ENCODE peak calls at places on chromosome 15, in seven cellular contexts. One of them, this sample, is unnamed.

GRCh38 chr15:32042269-32042996 is 12.1 kb downstream of the CHRNA7 start:
- DNase-seq in lower lobe of right lung: no peak
- DNase-seq in psoas muscle: no peak
- DNase-seq in CD4-positive, alpha-beta T cell: no peak
- DNase-seq in activated B cell treated with CpG ODN at 0.5 μM for 24 hours: no peak
- DNase-seq in heart left ventricle: no peak
- DNase-seq in H9: no peak
- DNase-seq in this sample: no peak

GRCh38 chr15:48358229-48358641 is 27.0 kb downstream of the DUT start:
- DNase-seq in psoas muscle: no peak
- DNase-seq in CD4-positive, alpha-beta T cell: no peak
- DNase-seq in lower lobe of right lung: no peak
- DNase-seq in activated B cell treated with CpG ODN at 0.5 μM for 24 hours: no peak
- DNase-seq in heart left ventricle: no peak
- DNase-seq in H9: no peak
- DNase-seq in this sample: no peak

GRCh38 chr15:74212494-74212893 is 9.9 kb upstream of the STRA6 start:
- DNase-seq in activated B cell treated with CpG ODN at 0.5 μM for 24 hours: no peak
- DNase-seq in heart left ventricle: no peak
- DNase-seq in lower lobe of right lung: no peak
- DNase-seq in psoas muscle: no peak
- DNase-seq in H9: no peak
- DNase-seq in CD4-positive, alpha-beta T cell: no peak
- DNase-seq in this sample: no peak

GRCh38 chr15:101307048-101307896 is 12.2 kb upstream of the SNRPA1 start:
- DNase-seq in psoas muscle: no peak
- DNase-seq in H9: peak; percentile 22
- DNase-seq in lower lobe of right lung: peak; percentile 36
- DNase-seq in heart left ventricle: no peak
- DNase-seq in CD4-positive, alpha-beta T cell: no peak
- DNase-seq in activated B cell treated with CpG ODN at 0.5 μM for 24 hours: peak; percentile 7
- DNase-seq in this sample: peak; percentile 47

GRCh38 chr15:54840999-54841398 is 355.7 kb downstream of the RSL24D1 start:
- DNase-seq in H9: peak; percentile 64
- DNase-seq in heart left ventricle: no peak
- DNase-seq in psoas muscle: no peak
- DNase-seq in CD4-positive, alpha-beta T cell: no peak
- DNase-seq in lower lobe of right lung: no peak
- DNase-seq in activated B cell treated with CpG ODN at 0.5 μM for 24 hours: no peak
- DNase-seq in this sample: no peak

GRCh38 chr15:39304201-39304841 is 276.6 kb upstream of the THBS1 start:
- DNase-seq in activated B cell treated with CpG ODN at 0.5 μM for 24 hours: no peak
- DNase-seq in CD4-positive, alpha-beta T cell: no peak
- DNase-seq in lower lobe of right lung: no peak
- DNase-seq in psoas muscle: no peak
- DNase-seq in heart left ventricle: no peak
- DNase-seq in H9: no peak
- DNase-seq in this sample: no peak

GRCh38 chr15:63041982-63042878 is at the start of gene TPM1:
- DNase-seq in CD4-positive, alpha-beta T cell: no peak
- DNase-seq in lower lobe of right lung: peak; percentile 66
- DNase-seq in activated B cell treated with CpG ODN at 0.5 μM for 24 hours: no peak
- DNase-seq in psoas muscle: peak; percentile 81
- DNase-seq in H9: peak; percentile 90
- DNase-seq in heart left ventricle: peak; percentile 94
- DNase-seq in this sample: peak; percentile 91

GRCh38 chr15:42508263-42508690 is 12.8 kb downstream of the SNAP23 start:
- DNase-seq in activated B cell treated with CpG ODN at 0.5 μM for 24 hours: no peak
- DNase-seq in heart left ventricle: no peak
- DNase-seq in H9: no peak
- DNase-seq in lower lobe of right lung: no peak
- DNase-seq in CD4-positive, alpha-beta T cell: no peak
- DNase-seq in psoas muscle: no peak
- DNase-seq in this sample: no peak

GRCh38 chr15:34325368-34325767 is 12.2 kb downstream of the SLC12A6 start:
- DNase-seq in H9: no peak
- DNase-seq in activated B cell treated with CpG ODN at 0.5 μM for 24 hours: no peak
- DNase-seq in CD4-positive, alpha-beta T cell: no peak
- DNase-seq in lower lobe of right lung: no peak
- DNase-seq in heart left ventricle: no peak
- DNase-seq in psoas muscle: no peak
- DNase-seq in this sample: no peak

GRCh38 chr15:85691350-85692240 is 103.1 kb downstream of the KLHL25 start:
- DNase-seq in CD4-positive, alpha-beta T cell: no peak
- DNase-seq in heart left ventricle: no peak
- DNase-seq in activated B cell treated with CpG ODN at 0.5 μM for 24 hours: peak; percentile 34
- DNase-seq in H9: no peak
- DNase-seq in lower lobe of right lung: no peak
- DNase-seq in psoas muscle: no peak
- DNase-seq in this sample: no peak

GRCh38 chr15:69093127-69093526 is 67.3 kb upstream of the GLCE start:
- DNase-seq in psoas muscle: no peak
- DNase-seq in lower lobe of right lung: no peak
- DNase-seq in CD4-positive, alpha-beta T cell: no peak
- DNase-seq in heart left ventricle: no peak
- DNase-seq in H9: peak; percentile 86
- DNase-seq in activated B cell treated with CpG ODN at 0.5 μM for 24 hours: no peak
- DNase-seq in this sample: no peak

GRCh38 chr15:99239545-99240198 is 9.7 kb downstream of the TTC23 start:
- DNase-seq in psoas muscle: no peak
- DNase-seq in H9: no peak
- DNase-seq in activated B cell treated with CpG ODN at 0.5 μM for 24 hours: no peak
- DNase-seq in lower lobe of right lung: no peak
- DNase-seq in CD4-positive, alpha-beta T cell: no peak
- DNase-seq in heart left ventricle: no peak
- DNase-seq in this sample: no peak

GRCh38 chr15:87874896-87875661 is 381.5 kb downstream of the NTRK3 start:
- DNase-seq in CD4-positive, alpha-beta T cell: no peak
- DNase-seq in H9: peak; percentile 52
- DNase-seq in activated B cell treated with CpG ODN at 0.5 μM for 24 hours: no peak
- DNase-seq in lower lobe of right lung: peak; percentile 42
- DNase-seq in heart left ventricle: peak; percentile 54
- DNase-seq in psoas muscle: no peak
- DNase-seq in this sample: no peak

GRCh38 chr15:87033056-87033455 is 953.4 kb downstream of the AGBL1 start:
- DNase-seq in heart left ventricle: no peak
- DNase-seq in H9: no peak
- DNase-seq in CD4-positive, alpha-beta T cell: no peak
- DNase-seq in psoas muscle: no peak
- DNase-seq in lower lobe of right lung: no peak
- DNase-seq in activated B cell treated with CpG ODN at 0.5 μM for 24 hours: no peak
- DNase-seq in this sample: no peak

GRCh38 chr15:71653986-71654713 is 156.2 kb upstream of the NR2E3 start:
- DNase-seq in psoas muscle: no peak
- DNase-seq in lower lobe of right lung: no peak
- DNase-seq in CD4-positive, alpha-beta T cell: no peak
- DNase-seq in heart left ventricle: no peak
- DNase-seq in H9: no peak
- DNase-seq in activated B cell treated with CpG ODN at 0.5 μM for 24 hours: no peak
- DNase-seq in this sample: no peak

GRCh38 chr15:71650603-71651002 is 159.8 kb upstream of the NR2E3 start:
- DNase-seq in CD4-positive, alpha-beta T cell: no peak
- DNase-seq in heart left ventricle: no peak
- DNase-seq in H9: no peak
- DNase-seq in activated B cell treated with CpG ODN at 0.5 μM for 24 hours: no peak
- DNase-seq in psoas muscle: no peak
- DNase-seq in lower lobe of right lung: no peak
- DNase-seq in this sample: no peak

GRCh38 chr15:71654714-71655174 is 155.6 kb upstream of the NR2E3 start:
- DNase-seq in heart left ventricle: no peak
- DNase-seq in lower lobe of right lung: no peak
- DNase-seq in CD4-positive, alpha-beta T cell: no peak
- DNase-seq in psoas muscle: no peak
- DNase-seq in H9: no peak
- DNase-seq in activated B cell treated with CpG ODN at 0.5 μM for 24 hours: no peak
- DNase-seq in this sample: no peak

GRCh38 chr15:71649894-71650293 is 160.5 kb upstream of the NR2E3 start:
- DNase-seq in heart left ventricle: no peak
- DNase-seq in CD4-positive, alpha-beta T cell: no peak
- DNase-seq in psoas muscle: no peak
- DNase-seq in activated B cell treated with CpG ODN at 0.5 μM for 24 hours: no peak
- DNase-seq in lower lobe of right lung: no peak
- DNase-seq in H9: no peak
- DNase-seq in this sample: no peak

GRCh38 chr15:71651750-71652186 is 158.6 kb upstream of the NR2E3 start:
- DNase-seq in H9: peak; percentile 69
- DNase-seq in lower lobe of right lung: no peak
- DNase-seq in psoas muscle: no peak
- DNase-seq in activated B cell treated with CpG ODN at 0.5 μM for 24 hours: no peak
- DNase-seq in heart left ventricle: no peak
- DNase-seq in CD4-positive, alpha-beta T cell: no peak
- DNase-seq in this sample: no peak
- TF ChIP-seq CTCF in H9: peak; percentile 79
- TF ChIP-seq CTCF in lower lobe of right lung: peak; percentile 56
- TF ChIP-seq CTCF in psoas muscle: peak; percentile 30
- TF ChIP-seq CTCF in activated B cell treated with CpG ODN at 0.5 μM for 24 hours: no peak
- TF ChIP-seq CTCF in heart left ventricle: peak; percentile 48
- TF ChIP-seq CTCF in CD4-positive, alpha-beta T cell: peak; percentile 13
- TF ChIP-seq CTCF in this sample: peak; percentile 76

GRCh38 chr15:44427756-44428724 is 611 bp downstream of the CTDSPL2 start:
- DNase-seq in CD4-positive, alpha-beta T cell: no peak
- DNase-seq in H9: no peak
- DNase-seq in lower lobe of right lung: no peak
- DNase-seq in activated B cell treated with CpG ODN at 0.5 μM for 24 hours: no peak
- DNase-seq in psoas muscle: no peak
- DNase-seq in heart left ventricle: no peak
- DNase-seq in this sample: no peak

GRCh38 chr15:44426975-44427755 is at the start of gene CTDSPL2:
- DNase-seq in H9: peak; percentile 99
- DNase-seq in psoas muscle: peak; percentile 98
- DNase-seq in activated B cell treated with CpG ODN at 0.5 μM for 24 hours: peak; percentile 87
- DNase-seq in CD4-positive, alpha-beta T cell: peak; percentile 88
- DNase-seq in heart left ventricle: peak; percentile 98
- DNase-seq in lower lobe of right lung: peak; percentile 98
- DNase-seq in this sample: peak; percentile 98
- TF ChIP-seq CTCF in H9: peak; percentile 23
- TF ChIP-seq CTCF in psoas muscle: peak; percentile 23
- TF ChIP-seq CTCF in activated B cell treated with CpG ODN at 0.5 μM for 24 hours: no peak
- TF ChIP-seq CTCF in CD4-positive, alpha-beta T cell: peak; percentile 24
- TF ChIP-seq CTCF in heart left ventricle: peak; percentile 38
- TF ChIP-seq CTCF in lower lobe of right lung: peak; percentile 53
- TF ChIP-seq CTCF in this sample: peak; percentile 52

GRCh38 chr15:23574742-23575141 is 9.3 kb downstream of the MKRN3 start:
- DNase-seq in psoas muscle: no peak
- DNase-seq in heart left ventricle: no peak
- DNase-seq in H9: peak; percentile 29
- DNase-seq in lower lobe of right lung: no peak
- DNase-seq in activated B cell treated with CpG ODN at 0.5 μM for 24 hours: no peak
- DNase-seq in CD4-positive, alpha-beta T cell: no peak
- DNase-seq in this sample: no peak
- TF ChIP-seq CTCF in psoas muscle: no peak
- TF ChIP-seq CTCF in heart left ventricle: no peak
- TF ChIP-seq CTCF in H9: peak; percentile 44
- TF ChIP-seq CTCF in lower lobe of right lung: no peak
- TF ChIP-seq CTCF in activated B cell treated with CpG ODN at 0.5 μM for 24 hours: no peak
- TF ChIP-seq CTCF in CD4-positive, alpha-beta T cell: no peak
- TF ChIP-seq CTCF in this sample: no peak

GRCh38 chr15:90619468-90619867 is 89.7 kb downstream of the CRTC3 start:
- DNase-seq in H9: no peak
- DNase-seq in CD4-positive, alpha-beta T cell: no peak
- DNase-seq in lower lobe of right lung: no peak
- DNase-seq in heart left ventricle: no peak
- DNase-seq in activated B cell treated with CpG ODN at 0.5 μM for 24 hours: no peak
- DNase-seq in psoas muscle: no peak
- DNase-seq in this sample: no peak
- TF ChIP-seq CTCF in H9: peak; percentile 28
- TF ChIP-seq CTCF in CD4-positive, alpha-beta T cell: peak; percentile 46
- TF ChIP-seq CTCF in lower lobe of right lung: no peak
- TF ChIP-seq CTCF in heart left ventricle: no peak
- TF ChIP-seq CTCF in activated B cell treated with CpG ODN at 0.5 μM for 24 hours: no peak
- TF ChIP-seq CTCF in psoas muscle: no peak
- TF ChIP-seq CTCF in this sample: no peak

GRCh38 chr15:83993591-83993990 is 242.0 kb upstream of the GOLGA6L4 start:
- DNase-seq in psoas muscle: no peak
- DNase-seq in activated B cell treated with CpG ODN at 0.5 μM for 24 hours: no peak
- DNase-seq in CD4-positive, alpha-beta T cell: no peak
- DNase-seq in H9: no peak
- DNase-seq in lower lobe of right lung: no peak
- DNase-seq in heart left ventricle: no peak
- DNase-seq in this sample: no peak
- TF ChIP-seq CTCF in psoas muscle: no peak
- TF ChIP-seq CTCF in activated B cell treated with CpG ODN at 0.5 μM for 24 hours: no peak
- TF ChIP-seq CTCF in CD4-positive, alpha-beta T cell: no peak
- TF ChIP-seq CTCF in H9: peak; percentile 49
- TF ChIP-seq CTCF in lower lobe of right lung: no peak
- TF ChIP-seq CTCF in heart left ventricle: no peak
- TF ChIP-seq CTCF in this sample: no peak

DNA sequence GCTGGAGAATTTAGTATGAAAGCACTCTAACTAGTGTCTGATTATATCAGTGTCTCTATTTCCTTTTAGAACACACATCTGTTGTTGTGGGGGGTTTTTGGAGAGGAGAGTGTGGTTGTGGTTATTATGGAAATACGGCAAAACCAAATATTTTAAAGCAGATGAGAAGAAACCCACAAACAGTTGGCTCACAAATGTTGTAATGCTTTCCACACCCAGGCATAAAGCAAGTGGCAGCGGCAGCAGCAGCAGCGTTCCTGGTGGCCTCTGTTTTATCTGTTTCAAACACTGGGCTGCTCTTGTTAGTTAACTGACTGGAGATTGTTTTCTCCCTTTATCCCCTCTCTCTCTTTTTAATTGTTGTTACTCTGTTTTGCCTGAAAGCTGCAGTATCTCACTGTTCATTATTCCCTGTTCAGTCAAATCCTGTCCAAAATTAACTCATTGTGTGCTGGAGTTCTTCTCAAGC is 1045.5 kb upstream of the NR2F2 start:
- DNase-seq in CD4-positive, alpha-beta T cell: no peak
- DNase-seq in lower lobe of right lung: no peak
- DNase-seq in activated B cell treated with CpG ODN at 0.5 μM for 24 hours: no peak
- DNase-seq in heart left ventricle: no peak
- DNase-seq in psoas muscle: no peak
- DNase-seq in H9: no peak
- DNase-seq in this sample: no peak
- TF ChIP-seq CTCF in CD4-positive, alpha-beta T cell: no peak
- TF ChIP-seq CTCF in lower lobe of right lung: no peak
- TF ChIP-seq CTCF in activated B cell treated with CpG ODN at 0.5 μM for 24 hours: no peak
- TF ChIP-seq CTCF in heart left ventricle: no peak
- TF ChIP-seq CTCF in psoas muscle: no peak
- TF ChIP-seq CTCF in H9: no peak
- TF ChIP-seq CTCF in this sample: peak; percentile 65